ENCODE peak calls at places on chromosome 16, in five cellular contexts. T is AG09319; D is NCI-H1105 treated with DMSO at 0.1 percent for 48 hours; G is endothelial cell; M is activated CD4-positive, alpha-beta memory T cell treated with anti-CD3 and anti-CD28 coated beads, Interleukin-2, amount 10 ng/mL, durations not matched to agents 7 days and 5 days. R is an unnamed sample.

GRCh38 chr16:57681950-57682728 is 12.5 kb upstream of the DRC7 start:
- DNase-seq in D (no peak), M (no peak), T (no peak), G (no peak), R (no peak)

GRCh38 chr16:90020260-90020837 is 1.1 kb upstream of the DBNDD1 start:
- DNase-seq in T (no peak), D (no peak), M (no peak), G (no peak), R (no peak)

GRCh38 chr16:11067266-11067665 is 122.9 kb downstream of the CLEC16A start:
- DNase-seq in M (no peak), G (no peak), T (no peak), D (no peak), R (no peak)

GRCh38 chr16:30896203-30896889 is at the start of gene CTF1:
- DNase-seq in T (peak; percentile 78), D (peak; percentile 17), G (peak; percentile 66), M (no peak), R (no peak)

GRCh38 chr16:84241778-84242177 is 2.0 kb upstream of the KCNG4 start:
- DNase-seq in G (no peak), T (no peak), D (no peak), M (no peak), R (no peak)

GRCh38 chr16:20441221-20441620 is 10.1 kb upstream of the ACSM2A start:
- DNase-seq in T (no peak), G (no peak), D (no peak), M (no peak), R (no peak)

GRCh38 chr16:27245276-27246231 is 23.0 kb downstream of the NSMCE1 start:
- DNase-seq in T (peak; percentile 93), M (peak; percentile 64), D (no peak), G (no peak), R (no peak)

GRCh38 chr16:27321013-27321960 is 7.5 kb downstream of the IL4R start:
- DNase-seq in G (no peak), T (no peak), M (no peak), D (no peak), R (no peak)

GRCh38 chr16:1157639-1158455 is 4.9 kb downstream of the CACNA1H start:
- DNase-seq in M (no peak), D (no peak), T (no peak), G (no peak), R (no peak)

GRCh38 chr16:79595916-79596450 is 4.6 kb downstream of the MAF start:
- DNase-seq in M (no peak), D (no peak), T (no peak), G (no peak), R (no peak)

GRCh38 chr16:53666816-53667415 is 36.7 kb downstream of the RPGRIP1L start:
- DNase-seq in M (no peak), G (no peak), T (peak; percentile 53), D (no peak), R (no peak)

GRCh38 chr16:59148756-59149155 is 414.6 kb upstream of the GOT2 start:
- DNase-seq in T (no peak), M (no peak), D (no peak), G (no peak), R (no peak)

GRCh38 chr16:50152386-50152806 is 710 bp upstream of the TENT4B start:
- DNase-seq in T (no peak), G (no peak), M (peak; percentile 82), D (peak; percentile 49), R (no peak)

GRCh38 chr16:84595052-84595481 is 22.8 kb downstream of the COTL1 start:
- DNase-seq in T (no peak), G (no peak), M (peak; percentile 51), D (no peak), R (no peak)

GRCh38 chr16:60166-60565 is 6.5 kb downstream of the SNRNP25 start:
- DNase-seq in M (no peak), G (no peak), D (no peak), T (no peak), R (no peak)

GRCh38 chr16:81523387-81524115 is 78.9 kb downstream of the CMIP start:
- DNase-seq in G (no peak), T (no peak), M (no peak), D (no peak), R (no peak)

GRCh38 chr16:14117051-14117450 is 45.9 kb downstream of the MRTFB start:
- DNase-seq in T (no peak), D (no peak), M (no peak), G (no peak), R (no peak)

GRCh38 chr16:11105038-11105903 is 150.7 kb downstream of the SOCS1 start:
- DNase-seq in G (no peak), T (peak; percentile 72), M (peak; percentile 67), D (no peak), R (no peak)

GRCh38 chr16:5678371-5678770 is 580.8 kb upstream of the EEF2KMT start:
- DNase-seq in D (no peak), M (no peak), T (no peak), G (peak; percentile 47), R (no peak)

GRCh38 chr16:10682604-10683003 is 12.1 kb downstream of the TEKT5 start:
- DNase-seq in M (no peak), D (no peak), T (no peak), G (no peak), R (no peak)

GRCh38 chr16:79607587-79607986 is 7.0 kb upstream of the MAF start:
- DNase-seq in M (no peak), D (no peak), G (no peak), T (no peak), R (no peak)

GRCh38 chr16:75526032-75526790 is 9.7 kb downstream of the CHST5 start:
- DNase-seq in M (no peak), D (no peak), G (no peak), T (no peak), R (no peak)

GRCh38 chr16:80447263-80447662 is 93.5 kb upstream of the DYNLRB2 start:
- DNase-seq in T (no peak), D (no peak), G (no peak), M (no peak), R (no peak)

GRCh38 chr16:73369841-73370240 is 321.9 kb upstream of the ZFHX3 start:
- DNase-seq in D (no peak), M (no peak), G (no peak), T (no peak), R (no peak)

GRCh38 chr16:49701867-49702494 is 153.9 kb downstream of the ZNF423 start:
- DNase-seq in M (no peak), T (no peak), D (no peak), G (no peak), R (peak; percentile 65)

GRCh38 chr16:53740933-53741531 is 37.1 kb downstream of the FTO start:
- DNase-seq in M (no peak), G (no peak), T (no peak), D (no peak), R (no peak)

GRCh38 chr16:57862698-57863433 is 60.6 kb upstream of the KIFC3 start:
- DNase-seq in D (no peak), G (no peak), T (no peak), M (no peak), R (no peak)

GRCh38 chr16:15658149-15658548 is 8.1 kb downstream of the NDE1 start:
- DNase-seq in M (no peak), T (no peak), D (no peak), G (no peak), R (no peak)

GRCh38 chr16:75160386-75160785 is 12.1 kb downstream of the ZFP1 start:
- DNase-seq in M (no peak), T (no peak), D (no peak), G (no peak), R (no peak)